ENCODE peak calls at places on chromosomes 2 and 18, in nine cellular contexts. One of them, this sample, is unnamed.

GRCh38 chr2:70141754-70142589 is 48.8 kb downstream of the C2orf42 start:
- DNase-seq in left ventricle myocardium inferior: no peak
- DNase-seq in colonic mucosa: no peak
- DNase-seq in AG04450: no peak
- DNase-seq in IMR-90: peak; percentile 38
- DNase-seq in A549: peak; percentile 84
- DNase-seq in A673: peak; percentile 44
- DNase-seq in pancreas: peak; percentile 80
- DNase-seq in PC-3: no peak
- DNase-seq in this sample: peak; percentile 35

GRCh38 chr2:121530210-121530562 is 494 bp upstream of the RNU4ATAC start:
- DNase-seq in left ventricle myocardium inferior: peak; percentile 71
- DNase-seq in colonic mucosa: no peak
- DNase-seq in AG04450: peak; percentile 24
- DNase-seq in IMR-90: peak; percentile 70
- DNase-seq in A549: peak; percentile 84
- DNase-seq in A673: no peak
- DNase-seq in pancreas: peak; percentile 70
- DNase-seq in PC-3: peak; percentile 67
- DNase-seq in this sample: peak; percentile 63

GRCh38 chr2:217858519-217859466 is 144.0 kb downstream of the TNS1 start:
- DNase-seq in left ventricle myocardium inferior: peak; percentile 88
- DNase-seq in colonic mucosa: peak; percentile 49
- DNase-seq in AG04450: peak; percentile 76
- DNase-seq in IMR-90: peak; percentile 96
- DNase-seq in A549: peak; percentile 21
- DNase-seq in A673: peak; percentile 84
- DNase-seq in pancreas: peak; percentile 48
- DNase-seq in PC-3: no peak
- DNase-seq in this sample: peak; percentile 96

GRCh38 chr2:217797661-217798069 is 205.1 kb downstream of the TNS1 start:
- DNase-seq in left ventricle myocardium inferior: peak; percentile 50
- DNase-seq in colonic mucosa: peak; percentile 18
- DNase-seq in AG04450: no peak
- DNase-seq in IMR-90: peak; percentile 30
- DNase-seq in A549: no peak
- DNase-seq in A673: no peak
- DNase-seq in pancreas: peak; percentile 50
- DNase-seq in PC-3: peak; percentile 13
- DNase-seq in this sample: no peak

GRCh38 chr2:67686254-67686653 is 289.1 kb downstream of the ETAA1 start:
- DNase-seq in left ventricle myocardium inferior: no peak
- DNase-seq in colonic mucosa: no peak
- DNase-seq in AG04450: no peak
- DNase-seq in IMR-90: no peak
- DNase-seq in A549: no peak
- DNase-seq in A673: no peak
- DNase-seq in pancreas: no peak
- DNase-seq in PC-3: no peak
- DNase-seq in this sample: no peak

GRCh38 chr18:9506046-9506792 is 30.9 kb downstream of the RALBP1 start:
- DNase-seq in left ventricle myocardium inferior: no peak
- DNase-seq in colonic mucosa: peak; percentile 25
- DNase-seq in AG04450: no peak
- DNase-seq in IMR-90: peak; percentile 16
- DNase-seq in A549: no peak
- DNase-seq in A673: no peak
- DNase-seq in pancreas: no peak
- DNase-seq in PC-3: peak; percentile 79
- DNase-seq in this sample: no peak

GRCh38 chr2:6957910-6958615 is 40.9 kb downstream of the RNF144A start:
- DNase-seq in left ventricle myocardium inferior: no peak
- DNase-seq in colonic mucosa: no peak
- DNase-seq in AG04450: no peak
- DNase-seq in IMR-90: no peak
- DNase-seq in A549: no peak
- DNase-seq in A673: no peak
- DNase-seq in pancreas: no peak
- DNase-seq in PC-3: no peak
- DNase-seq in this sample: no peak

GRCh38 chr2:231170058-231170457 is 28.4 kb upstream of the ARMC9 start:
- DNase-seq in left ventricle myocardium inferior: no peak
- DNase-seq in colonic mucosa: no peak
- DNase-seq in AG04450: no peak
- DNase-seq in IMR-90: peak; percentile 52
- DNase-seq in A549: no peak
- DNase-seq in A673: no peak
- DNase-seq in pancreas: no peak
- DNase-seq in PC-3: no peak
- DNase-seq in this sample: no peak

GRCh38 chr18:27136208-27136535 is 48.9 kb downstream of the CHST9 start:
- DNase-seq in left ventricle myocardium inferior: no peak
- DNase-seq in colonic mucosa: no peak
- DNase-seq in AG04450: no peak
- DNase-seq in IMR-90: no peak
- DNase-seq in A549: peak; percentile 28
- DNase-seq in A673: no peak
- DNase-seq in pancreas: no peak
- DNase-seq in PC-3: peak; percentile 50
- DNase-seq in this sample: no peak

GRCh38 chr2:70552501-70553333 is 909 bp downstream of the TGFA start:
- DNase-seq in left ventricle myocardium inferior: no peak
- DNase-seq in colonic mucosa: peak; percentile 38
- DNase-seq in AG04450: no peak
- DNase-seq in IMR-90: no peak
- DNase-seq in A549: no peak
- DNase-seq in A673: peak; percentile 13
- DNase-seq in pancreas: no peak
- DNase-seq in PC-3: peak; percentile 70
- DNase-seq in this sample: no peak

GRCh38 chr2:27627963-27628766 is 647 bp downstream of the CCDC121 start:
- DNase-seq in left ventricle myocardium inferior: no peak
- DNase-seq in colonic mucosa: no peak
- DNase-seq in AG04450: peak; percentile 61
- DNase-seq in IMR-90: peak; percentile 96
- DNase-seq in A549: peak; percentile 50
- DNase-seq in A673: peak; percentile 7
- DNase-seq in pancreas: no peak
- DNase-seq in PC-3: peak; percentile 94
- DNase-seq in this sample: peak; percentile 93

GRCh38 chr2:238439093-238439849 is 12.5 kb downstream of the ASB1 start:
- DNase-seq in left ventricle myocardium inferior: no peak
- DNase-seq in colonic mucosa: no peak
- DNase-seq in AG04450: peak; percentile 63
- DNase-seq in IMR-90: peak; percentile 98
- DNase-seq in A549: peak; percentile 91
- DNase-seq in A673: no peak
- DNase-seq in pancreas: no peak
- DNase-seq in PC-3: peak; percentile 99
- DNase-seq in this sample: peak; percentile 98

GRCh38 chr2:53970095-53970897 is 497 bp downstream of the PSME4 start:
- DNase-seq in left ventricle myocardium inferior: peak; percentile 22
- DNase-seq in colonic mucosa: peak; percentile 60
- DNase-seq in AG04450: no peak
- DNase-seq in IMR-90: peak; percentile 37
- DNase-seq in A549: peak; percentile 51
- DNase-seq in A673: peak; percentile 54
- DNase-seq in pancreas: peak; percentile 38
- DNase-seq in PC-3: peak; percentile 22
- DNase-seq in this sample: peak; percentile 9

GRCh38 chr2:137769406-137769805 is 194.9 kb upstream of the HNMT start:
- DNase-seq in left ventricle myocardium inferior: no peak
- DNase-seq in colonic mucosa: no peak
- DNase-seq in AG04450: no peak
- DNase-seq in IMR-90: no peak
- DNase-seq in A549: no peak
- DNase-seq in A673: no peak
- DNase-seq in pancreas: no peak
- DNase-seq in PC-3: no peak
- DNase-seq in this sample: no peak

GRCh38 chr2:148957023-148957422 is 81.5 kb upstream of the LYPD6B start:
- DNase-seq in left ventricle myocardium inferior: no peak
- DNase-seq in colonic mucosa: no peak
- DNase-seq in AG04450: no peak
- DNase-seq in IMR-90: no peak
- DNase-seq in A549: no peak
- DNase-seq in A673: no peak
- DNase-seq in pancreas: no peak
- DNase-seq in PC-3: no peak
- DNase-seq in this sample: no peak

GRCh38 chr2:205644018-205644417 is 38.3 kb upstream of the NRP2 start:
- DNase-seq in left ventricle myocardium inferior: no peak
- DNase-seq in colonic mucosa: no peak
- DNase-seq in AG04450: no peak
- DNase-seq in IMR-90: peak; percentile 48
- DNase-seq in A549: no peak
- DNase-seq in A673: no peak
- DNase-seq in pancreas: no peak
- DNase-seq in PC-3: peak; percentile 68
- DNase-seq in this sample: peak; percentile 5

GRCh38 chr2:45029215-45029614 is 20.0 kb upstream of the SIX2 start:
- DNase-seq in left ventricle myocardium inferior: no peak
- DNase-seq in colonic mucosa: no peak
- DNase-seq in AG04450: no peak
- DNase-seq in IMR-90: no peak
- DNase-seq in A549: no peak
- DNase-seq in A673: no peak
- DNase-seq in pancreas: no peak
- DNase-seq in PC-3: no peak
- DNase-seq in this sample: no peak

GRCh38 chr18:13464432-13465125 is 246.0 kb downstream of the LDLRAD4 start:
- DNase-seq in left ventricle myocardium inferior: peak; percentile 48
- DNase-seq in colonic mucosa: peak; percentile 52
- DNase-seq in AG04450: no peak
- DNase-seq in IMR-90: no peak
- DNase-seq in A549: no peak
- DNase-seq in A673: peak; percentile 95
- DNase-seq in pancreas: no peak
- DNase-seq in PC-3: no peak
- DNase-seq in this sample: no peak

GRCh38 chr2:118431586-118431985 is 343.3 kb downstream of the INSIG2 start:
- DNase-seq in left ventricle myocardium inferior: no peak
- DNase-seq in colonic mucosa: no peak
- DNase-seq in AG04450: no peak
- DNase-seq in IMR-90: no peak
- DNase-seq in A549: no peak
- DNase-seq in A673: no peak
- DNase-seq in pancreas: no peak
- DNase-seq in PC-3: no peak
- DNase-seq in this sample: no peak

GRCh38 chr2:118430510-118431187 is 342.4 kb downstream of the INSIG2 start:
- DNase-seq in left ventricle myocardium inferior: no peak
- DNase-seq in colonic mucosa: no peak
- DNase-seq in AG04450: no peak
- DNase-seq in IMR-90: no peak
- DNase-seq in A549: no peak
- DNase-seq in A673: no peak
- DNase-seq in pancreas: no peak
- DNase-seq in PC-3: peak; percentile 89
- DNase-seq in this sample: peak; percentile 25

GRCh38 chr2:118431188-118431562 is 342.9 kb downstream of the INSIG2 start:
- DNase-seq in left ventricle myocardium inferior: no peak
- DNase-seq in colonic mucosa: no peak
- DNase-seq in AG04450: no peak
- DNase-seq in IMR-90: no peak
- DNase-seq in A549: peak; percentile 6
- DNase-seq in A673: peak; percentile 6
- DNase-seq in pancreas: no peak
- DNase-seq in PC-3: peak; percentile 46
- DNase-seq in this sample: no peak

GRCh38 chr2:118433566-118433965 is 345.3 kb downstream of the INSIG2 start:
- DNase-seq in left ventricle myocardium inferior: no peak
- DNase-seq in colonic mucosa: no peak
- DNase-seq in AG04450: no peak
- DNase-seq in IMR-90: no peak
- DNase-seq in A549: no peak
- DNase-seq in A673: no peak
- DNase-seq in pancreas: no peak
- DNase-seq in PC-3: no peak
- DNase-seq in this sample: no peak

DNA sequence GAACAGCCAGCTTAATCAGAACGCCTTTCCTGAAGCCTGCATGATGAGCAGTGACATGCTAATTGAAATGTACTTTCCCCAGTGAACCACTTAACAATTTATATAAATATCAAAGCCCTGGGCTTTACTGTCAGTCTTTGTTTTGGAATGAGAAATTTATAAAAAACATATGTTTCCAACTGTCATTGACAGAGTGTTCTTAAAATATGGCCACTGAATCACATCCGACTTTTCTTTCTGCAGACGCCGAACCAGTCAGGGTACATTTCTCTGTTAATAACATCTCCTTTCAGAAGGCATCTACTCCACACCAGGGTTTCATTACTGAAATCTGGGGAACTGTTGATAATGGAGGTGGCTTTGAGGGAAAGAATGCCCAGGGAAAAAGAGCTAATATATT is 343.7 kb downstream of the INSIG2 start:
- DNase-seq in left ventricle myocardium inferior: no peak
- DNase-seq in colonic mucosa: no peak
- DNase-seq in AG04450: no peak
- DNase-seq in IMR-90: no peak
- DNase-seq in A549: no peak
- DNase-seq in A673: no peak
- DNase-seq in pancreas: no peak
- DNase-seq in PC-3: no peak
- DNase-seq in this sample: no peak
- H3K4me3 ChIP-seq in left ventricle myocardium inferior: no peak overlapping the region
- H3K4me3 ChIP-seq in colonic mucosa: no peak overlapping the region
- H3K4me3 ChIP-seq in AG04450: no peak overlapping the region
- H3K4me3 ChIP-seq in IMR-90: no peak overlapping the region
- H3K4me3 ChIP-seq in A549: no peak overlapping the region
- H3K4me3 ChIP-seq in A673: no peak overlapping the region
- H3K4me3 ChIP-seq in pancreas: no peak overlapping the region
- H3K4me3 ChIP-seq in PC-3: no peak overlapping the region
- H3K4me3 ChIP-seq in this sample: no peak overlapping the region

GRCh38 chr2:202624133-202624532 is 10.6 kb upstream of the FAM117B start:
- DNase-seq in left ventricle myocardium inferior: no peak
- DNase-seq in colonic mucosa: no peak
- DNase-seq in AG04450: no peak
- DNase-seq in IMR-90: no peak
- DNase-seq in A549: no peak
- DNase-seq in A673: no peak
- DNase-seq in pancreas: no peak
- DNase-seq in PC-3: no peak
- DNase-seq in this sample: no peak
- H3K27ac ChIP-seq in left ventricle myocardium inferior: no peak overlapping the region
- H3K27ac ChIP-seq in colonic mucosa: no peak overlapping the region
- H3K27ac ChIP-seq in AG04450: no peak overlapping the region
- H3K27ac ChIP-seq in IMR-90: no peak overlapping the region
- H3K27ac ChIP-seq in A549: no peak overlapping the region
- H3K27ac ChIP-seq in A673: no peak overlapping the region
- H3K27ac ChIP-seq in pancreas: no peak overlapping the region
- H3K27ac ChIP-seq in PC-3: no peak overlapping the region
- H3K27ac ChIP-seq in this sample: no peak overlapping the region

GRCh38 chr2:216274194-216274593 is 98.1 kb downstream of the MARCHF4 start:
- DNase-seq in left ventricle myocardium inferior: no peak
- DNase-seq in colonic mucosa: no peak
- DNase-seq in AG04450: no peak
- DNase-seq in IMR-90: peak; percentile 63
- DNase-seq in A549: no peak
- DNase-seq in A673: no peak
- DNase-seq in pancreas: no peak
- DNase-seq in PC-3: no peak
- DNase-seq in this sample: no peak
- H3K4me3 ChIP-seq in left ventricle myocardium inferior: no peak overlapping the region
- H3K4me3 ChIP-seq in colonic mucosa: no peak overlapping the region
- H3K4me3 ChIP-seq in AG04450: no peak overlapping the region
- H3K4me3 ChIP-seq in IMR-90: no peak overlapping the region
- H3K4me3 ChIP-seq in A549: no peak overlapping the region
- H3K4me3 ChIP-seq in A673: no peak overlapping the region
- H3K4me3 ChIP-seq in pancreas: no peak overlapping the region
- H3K4me3 ChIP-seq in PC-3: no peak overlapping the region
- H3K4me3 ChIP-seq in this sample: no peak overlapping the region

GRCh38 chr18:22739243-22739642 is 193.9 kb upstream of the RBBP8 start:
- DNase-seq in left ventricle myocardium inferior: no peak
- DNase-seq in colonic mucosa: no peak
- DNase-seq in AG04450: no peak
- DNase-seq in IMR-90: no peak
- DNase-seq in A549: no peak
- DNase-seq in A673: no peak
- DNase-seq in pancreas: no peak
- DNase-seq in PC-3: no peak
- DNase-seq in this sample: no peak
- H3K27ac ChIP-seq in left ventricle myocardium inferior: no peak overlapping the region
- H3K27ac ChIP-seq in colonic mucosa: no peak overlapping the region
- H3K27ac ChIP-seq in AG04450: no peak overlapping the region
- H3K27ac ChIP-seq in IMR-90: no peak overlapping the region
- H3K27ac ChIP-seq in A549: no peak overlapping the region
- H3K27ac ChIP-seq in A673: no peak overlapping the region
- H3K27ac ChIP-seq in pancreas: no peak overlapping the region
- H3K27ac ChIP-seq in PC-3: no peak overlapping the region
- H3K27ac ChIP-seq in this sample: no peak overlapping the region

This sample was measured in brain microvascular endothelial cell.